ENCODE peak calls at places on chromosome 17, in four cellular contexts. P is K562, H is GM12878, B is HCT116. G is an unnamed sample.

GRCh38 chr17:40602445-40603443 is 37.5 kb upstream of the CCR7 start:
- ATAC-seq in P (no peak), H (peak; percentile 50), B (no peak), G (no peak)

GRCh38 chr17:3594056-3594810 is 15.0 kb downstream of the TRPV1 start:
- ATAC-seq in P (no peak), H (no peak), B (no peak), G (peak; percentile 44)

GRCh38 chr17:69560987-69561441 is 146.5 kb downstream of the MAP2K6 start:
- ATAC-seq in P (no peak), H (no peak), B (no peak), G (peak; percentile 63)

GRCh38 chr17:79188048-79188447 is 113.4 kb downstream of the ENGASE start:
- ATAC-seq in P (peak; percentile 91), H (peak; percentile 68), B (peak; percentile 88), G (no peak)

GRCh38 chr17:33330877-33331276 is 37.8 kb upstream of the ASIC2 start:
- ATAC-seq in P (no peak), H (no peak), B (no peak), G (no peak)

GRCh38 chr17:48001187-48001586 is 30.3 kb downstream of the CDK5RAP3 start:
- ATAC-seq in P (no peak), H (no peak), B (no peak), G (no peak)

GRCh38 chr17:81980752-81981239 is 3.4 kb downstream of the ASPSCR1 start:
- ATAC-seq in P (no peak), H (no peak), B (no peak), G (no peak)

GRCh38 chr17:15651001-15651582 is 31.6 kb upstream of the FBXW10B start:
- ATAC-seq in P (no peak), H (no peak), B (peak; percentile 23), G (peak; percentile 2)

GRCh38 chr17:43713494-43714162 is 45.0 kb downstream of the SOST start:
- ATAC-seq in P (no peak), H (peak; percentile 83), B (peak; percentile 73), G (peak; percentile 66)

GRCh38 chr17:74116087-74116717 is 87.3 kb upstream of the RPL38 start:
- ATAC-seq in P (no peak), H (no peak), B (peak; percentile 73), G (no peak)

DNA sequence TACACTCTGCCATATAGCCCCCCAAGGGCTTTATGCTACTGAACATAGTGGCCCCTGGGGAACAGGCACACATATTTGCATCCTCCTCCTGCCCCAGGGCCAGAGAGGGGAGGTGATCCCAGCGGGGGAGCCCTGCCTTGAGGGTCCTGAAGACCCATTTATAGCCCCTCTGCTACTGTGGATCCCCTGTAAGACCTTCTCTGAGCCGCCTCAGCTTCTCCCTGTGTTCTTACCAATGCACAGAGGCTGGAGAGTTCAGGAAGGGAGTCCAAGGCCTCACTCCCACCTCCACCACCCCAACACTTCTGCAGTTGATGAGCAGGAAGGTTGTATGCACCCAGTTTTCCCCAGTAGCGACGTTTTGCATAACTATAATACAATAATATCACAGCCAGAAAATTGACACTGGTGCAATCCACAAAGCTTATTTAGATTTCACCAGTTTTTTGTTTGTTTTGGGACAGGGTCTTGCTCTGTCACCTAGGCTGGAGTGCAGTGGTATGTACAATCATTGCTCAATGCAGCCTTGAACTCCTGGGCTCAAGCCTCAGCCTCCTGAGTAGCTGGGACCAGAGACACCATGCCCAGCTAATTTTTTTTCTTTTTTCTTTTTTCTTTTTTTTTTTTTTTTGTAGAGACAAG is 1.3 kb upstream of the FAM83G start:
- ATAC-seq in P (no peak), H (no peak), B (no peak), G (no peak)
- H3K27ac ChIP-seq in P (no peak overlapping the region), H (no peak overlapping the region), B (no peak overlapping the region), G (no peak overlapping the region)

GRCh38 chr17:41896726-41897125 is 22.0 kb downstream of the ACLY start:
- ATAC-seq in P (no peak), H (no peak), B (peak; percentile 67), G (no peak)
- TF ChIP-seq POLR2A in P (no peak), H (no peak), B (no peak), G (no peak)

GRCh38 chr17:77208217-77208808 is 67.5 kb downstream of the SEC14L1 start:
- ATAC-seq in P (no peak), H (no peak), B (peak; percentile 30), G (peak; percentile 73)
- H3K4me3 ChIP-seq in P (no peak overlapping the region), H (no peak overlapping the region), B (no peak overlapping the region), G (no peak overlapping the region)

DNA sequence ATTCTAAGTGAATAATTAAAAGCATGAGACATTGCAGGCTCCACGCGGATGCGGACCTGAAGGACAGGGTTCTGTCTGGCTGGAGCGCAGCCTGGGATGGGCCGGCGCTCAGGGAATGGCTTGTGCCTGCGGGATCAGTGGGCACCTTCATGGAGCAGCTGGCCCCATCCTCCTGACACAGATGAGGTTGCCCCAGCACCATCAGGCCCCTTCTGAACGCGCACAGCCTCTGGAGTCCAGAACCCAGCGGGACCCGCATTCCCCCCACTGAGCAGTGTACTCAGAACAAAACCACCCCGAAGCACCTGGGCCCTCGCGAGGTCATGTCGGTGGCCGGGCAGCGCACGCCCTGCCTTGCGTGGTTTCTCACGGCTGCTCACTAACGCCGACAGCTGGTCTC is 70.5 kb upstream of the CHMP6 start:
- ATAC-seq in P (no peak), H (no peak), B (no peak), G (no peak)
- H3K27ac ChIP-seq in P (no peak overlapping the region), H (no peak overlapping the region), B (no peak overlapping the region), G (no peak overlapping the region)

DNA sequence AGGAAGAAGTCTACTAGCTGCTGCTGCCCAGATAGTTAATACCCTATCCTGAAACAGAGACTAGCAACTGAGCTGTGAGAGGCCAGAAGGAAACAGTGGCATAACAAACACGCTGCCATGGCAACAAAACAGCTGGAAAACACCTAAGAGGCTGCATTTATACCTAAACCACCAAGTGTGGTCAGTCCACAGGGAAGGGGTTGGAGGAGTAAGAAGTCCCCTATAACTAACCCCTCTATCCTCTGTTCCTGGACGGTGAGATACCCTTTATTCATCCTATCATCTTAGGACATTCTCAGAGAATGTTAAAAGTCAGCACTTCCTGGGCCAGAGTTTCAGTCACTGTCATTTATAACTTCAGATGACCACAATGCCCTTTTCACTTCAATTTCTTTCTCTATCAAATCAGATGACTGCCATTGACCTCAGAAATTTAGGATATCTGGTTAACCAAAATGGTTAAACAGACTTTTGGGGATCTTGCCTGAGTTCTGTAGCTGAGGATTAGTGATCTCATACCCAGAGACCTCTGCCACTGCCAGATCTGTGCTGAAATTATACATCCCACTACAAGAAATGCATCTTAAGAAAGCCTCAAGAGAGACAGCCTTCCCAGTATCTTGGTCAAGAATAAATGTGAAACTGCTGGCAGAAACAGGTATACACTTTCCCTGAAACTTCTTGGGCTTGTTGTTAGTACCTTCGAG is 36.2 kb downstream of the STH start:
- ATAC-seq in P (no peak), H (peak; percentile 88), B (no peak), G (no peak)
- TF ChIP-seq POLR2A in P (no peak), H (no peak), B (no peak), G (no peak)